ENCODE peak calls at places on chromosomes 5 and 9, in ten cellular contexts. K is H1, H is body of pancreas, I is esophagus squamous epithelium, Z is heart left ventricle, M is ovary, D is endothelial cell of umbilical vein, O is uterus, N is Peyer's patch, W is HepG2. U is an unnamed sample.

GRCh38 chr5:39513236-39513635 is 88.5 kb upstream of the DAB2 start:
- DNase-seq in K (no peak), H (no peak), I (no peak), Z (no peak), M (no peak), D (peak; percentile 88), O (no peak), N (no peak), W (peak; percentile 12), U (no peak)

GRCh38 chr5:150731669-150732068 is 27.1 kb downstream of the DCTN4 start:
- DNase-seq in K (no peak), H (no peak), I (no peak), Z (no peak), M (no peak), D (no peak), O (no peak), N (no peak), W (no peak), U (peak; percentile 18)

GRCh38 chr5:111385970-111386831 is 126.1 kb downstream of the STARD4 start:
- DNase-seq in K (no peak), H (no peak), I (no peak), Z (no peak), M (no peak), D (no peak), O (no peak), N (no peak), W (no peak), U (no peak)

GRCh38 chr5:170522211-170523128 is 18.6 kb downstream of the KCNIP1 start:
- DNase-seq in K (no peak), H (peak; percentile 85), I (no peak), Z (no peak), M (no peak), D (no peak), O (no peak), N (no peak), W (no peak), U (no peak)

GRCh38 chr9:118238139-118238538 is 533.9 kb downstream of the TLR4 start:
- DNase-seq in K (no peak), H (no peak), I (no peak), Z (no peak), M (no peak), D (no peak), O (no peak), N (no peak), W (no peak), U (no peak)

GRCh38 chr5:159456722-159457462 is 126.6 kb upstream of the IL12B start:
- DNase-seq in K (no peak), H (no peak), I (no peak), Z (no peak), M (no peak), D (no peak), O (no peak), N (no peak), W (no peak), U (no peak)

GRCh38 chr5:124644138-124644537 is 102.3 kb downstream of the ZNF608 start:
- DNase-seq in K (no peak), H (no peak), I (no peak), Z (no peak), M (no peak), D (no peak), O (no peak), N (no peak), W (no peak), U (no peak)

GRCh38 chr9:971901-972511 is 4.4 kb upstream of the DMRT3 start:
- DNase-seq in K (no peak), H (peak; percentile 32), I (no peak), Z (no peak), M (no peak), D (no peak), O (no peak), N (no peak), W (no peak), U (peak; percentile 83)

GRCh38 chr5:157006262-157006661 is 43.2 kb upstream of the TIMD4 start:
- DNase-seq in K (no peak), H (no peak), I (no peak), Z (no peak), M (no peak), D (no peak), O (no peak), N (no peak), W (no peak), U (no peak)

DNA sequence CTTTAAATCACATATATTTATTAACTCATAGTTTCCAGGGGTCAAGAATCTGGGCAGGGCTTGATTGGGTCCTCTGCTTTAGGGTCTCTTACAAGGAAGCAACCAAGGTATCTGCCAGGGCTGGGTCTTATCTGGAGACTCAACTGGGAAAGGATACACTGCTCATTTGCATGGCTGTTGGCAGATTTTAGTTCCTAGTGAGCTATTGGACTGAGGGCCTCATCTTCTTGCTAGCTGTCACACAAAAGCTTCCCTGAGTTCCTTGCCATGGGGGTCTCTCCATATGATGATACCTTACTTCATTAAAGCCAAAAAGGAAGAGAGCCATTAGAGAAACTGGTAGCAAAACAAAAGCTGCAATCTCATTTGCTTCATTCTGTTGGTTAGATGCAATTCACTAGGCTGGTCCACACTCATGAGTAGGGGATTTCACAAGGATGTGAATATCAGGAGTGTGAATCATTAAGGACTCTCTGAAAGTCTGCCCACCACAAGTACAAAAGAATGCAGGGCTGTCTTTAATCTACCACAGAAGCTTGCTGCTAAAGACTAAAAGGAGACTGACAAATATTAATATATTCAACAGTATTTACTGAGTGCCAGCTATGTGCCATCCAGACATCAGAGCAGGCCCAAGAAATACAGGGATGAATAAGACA is 42.0 kb upstream of the TIMD4 start:
- DNase-seq in K (no peak), H (no peak), I (no peak), Z (no peak), M (no peak), D (no peak), O (no peak), N (no peak), W (no peak), U (no peak)
- H3K4me3 ChIP-seq in K (no peak overlapping the region), H (no peak overlapping the region), I (no peak overlapping the region), Z (no peak overlapping the region), M (no peak overlapping the region), D (no peak overlapping the region), O (no peak overlapping the region), N (no peak overlapping the region), W (no peak overlapping the region), U (no peak overlapping the region)

GRCh38 chr9:129888809-129889460 is 53.7 kb downstream of the USP20 start:
- DNase-seq in K (no peak), H (no peak), I (no peak), Z (no peak), M (no peak), D (no peak), O (no peak), N (no peak), W (no peak), U (no peak)

GRCh38 chr9:129886226-129887174 is 51.2 kb downstream of the USP20 start:
- DNase-seq in K (no peak), H (no peak), I (no peak), Z (no peak), M (no peak), D (peak; percentile 55), O (no peak), N (no peak), W (no peak), U (no peak)

GRCh38 chr9:129888085-129888808 is 53.0 kb downstream of the USP20 start:
- DNase-seq in K (no peak), H (no peak), I (peak; percentile 53), Z (peak; percentile 61), M (no peak), D (no peak), O (no peak), N (peak; percentile 60), W (no peak), U (no peak)

GRCh38 chr9:129885670-129886106 is 50.4 kb downstream of the USP20 start:
- DNase-seq in K (peak; percentile 56), H (peak; percentile 93), I (peak; percentile 72), Z (peak; percentile 94), M (peak; percentile 94), D (peak; percentile 90), O (peak; percentile 93), N (peak; percentile 92), W (peak; percentile 66), U (peak; percentile 91)

GRCh38 chr9:129887210-129888084 is 52.2 kb downstream of the USP20 start:
- DNase-seq in K (no peak), H (no peak), I (no peak), Z (no peak), M (no peak), D (peak; percentile 23), O (peak; percentile 49), N (no peak), W (no peak), U (no peak)
- TF ChIP-seq POLR2A in K (no peak), H (no peak), I (no peak), Z (no peak), M (no peak), D (no peak), O (no peak), N (no peak), W (no peak), U (no peak)

GRCh38 chr5:157273131-157273556 is 7.2 kb downstream of the CYFIP2 start:
- DNase-seq in K (no peak), H (no peak), I (no peak), Z (no peak), M (no peak), D (no peak), O (no peak), N (no peak), W (no peak), U (no peak)
- H3K4me3 ChIP-seq in K (no peak overlapping the region), H (no peak overlapping the region), I (no peak overlapping the region), Z (no peak overlapping the region), M (no peak overlapping the region), D (no peak overlapping the region), O (no peak overlapping the region), N (no peak overlapping the region), W (no peak overlapping the region), U (no peak overlapping the region)

GRCh38 chr9:33447404-33448158 is at the start of gene AQP3:
- DNase-seq in K (no peak), H (peak; percentile 82), I (no peak), Z (peak; percentile 63), M (peak; percentile 72), D (peak; percentile 51), O (peak; percentile 51), N (peak; percentile 85), W (peak; percentile 11), U (peak; percentile 59)

GRCh38 chr9:33448159-33448511 is 742 bp upstream of the AQP3 start:
- DNase-seq in K (no peak), H (peak; percentile 74), I (no peak), Z (no peak), M (no peak), D (no peak), O (no peak), N (no peak), W (no peak), U (no peak)

GRCh38 chr9:33445941-33446506 is 1.4 kb downstream of the AQP3 start:
- DNase-seq in K (no peak), H (no peak), I (no peak), Z (no peak), M (no peak), D (no peak), O (no peak), N (no peak), W (no peak), U (no peak)

GRCh38 chr9:33445389-33445881 is 2.0 kb downstream of the AQP3 start:
- DNase-seq in K (no peak), H (peak; percentile 85), I (no peak), Z (no peak), M (no peak), D (no peak), O (no peak), N (peak; percentile 85), W (no peak), U (no peak)

DNA sequence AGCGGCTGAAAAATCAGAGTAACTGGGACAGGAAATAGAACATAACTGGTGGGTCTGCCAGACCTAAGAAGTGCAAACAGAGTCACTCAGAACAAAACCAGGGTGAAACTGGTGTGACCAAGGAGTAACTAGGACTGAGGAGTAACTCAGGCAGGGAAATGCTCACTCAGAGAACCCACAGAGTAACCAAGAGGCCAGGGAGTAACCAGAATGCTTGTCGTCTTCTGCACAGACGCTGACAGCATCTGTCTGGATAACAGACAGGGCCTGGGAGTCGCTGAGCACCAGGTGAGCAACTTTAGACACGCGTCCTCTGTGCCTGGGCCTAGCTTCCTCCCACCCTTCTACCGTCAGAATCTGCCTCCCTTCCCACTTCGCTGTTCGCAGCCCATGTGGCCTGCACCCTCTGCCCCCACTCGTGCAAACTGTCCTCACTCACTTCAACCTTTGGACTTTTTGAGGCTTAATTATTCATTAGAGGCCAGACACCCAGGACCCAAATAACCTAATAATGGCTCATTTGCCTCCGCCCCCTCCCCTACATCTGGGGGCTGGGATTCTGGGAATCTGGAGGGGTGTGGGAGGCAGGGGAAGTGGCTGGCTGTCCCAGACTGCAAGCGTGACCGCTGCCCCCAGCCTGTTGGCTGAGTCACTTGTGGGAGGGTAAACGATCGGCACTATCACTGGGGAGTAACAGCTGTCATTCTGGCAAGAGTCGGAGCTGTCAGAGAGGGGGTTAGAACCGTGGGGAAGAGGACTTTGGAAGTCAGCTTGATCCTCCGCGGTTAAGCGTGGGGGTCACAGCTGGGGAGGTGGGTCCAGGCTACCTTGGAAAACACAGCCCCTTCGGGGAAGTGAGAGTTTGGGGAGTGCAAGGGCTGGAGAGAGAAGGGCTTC is 638 bp downstream of the AQP3 start:
- DNase-seq in K (no peak), H (peak; percentile 78), I (no peak), Z (peak; percentile 51), M (peak; percentile 53), D (peak; percentile 41), O (no peak), N (peak; percentile 85), W (peak; percentile 37), U (no peak)
- TF ChIP-seq POLR2A in K (no peak), H (no peak), I (no peak), Z (no peak), M (no peak), D (no peak), O (no peak), N (no peak), W (no peak), U (no peak)

U was measured in lower leg skin.